ENCODE peak calls at places on chromosomes 1 and 21, in ten cellular contexts. Q, J, Y, E, M, U, F, V, C and H are unnamed samples.

GRCh38 chr1:241352401-241352800 is 4.6 kb downstream of the RGS7 start:
- DNase-seq in E (no peak), M (no peak), J (no peak), F (no peak), C (no peak), Q (no peak), V (no peak), U (no peak), Y (no peak), H (no peak)

GRCh38 chr1:214791961-214792360 is 189.0 kb downstream of the CENPF start:
- DNase-seq in Q (no peak), F (no peak), Y (no peak), M (no peak), C (no peak), E (no peak), V (peak), J (no peak), U (no peak), H (no peak)

GRCh38 chr1:227760377-227760776 is 25.1 kb downstream of the SNAP47 start:
- DNase-seq in V (no peak), F (no peak), J (no peak), Q (no peak), U (no peak), E (no peak), M (no peak), C (no peak), Y (no peak), H (no peak)

GRCh38 chr1:187167555-187167954 is 338.8 kb downstream of the PLA2G4A start:
- DNase-seq in V (no peak), J (no peak), E (no peak), Y (no peak), M (no peak), U (no peak), F (no peak), Q (no peak), C (no peak), H (no peak)

GRCh38 chr1:40592107-40592773 is 60.8 kb downstream of the ZNF684 start:
- DNase-seq in V (no peak), M (peak), Y (no peak), Q (peak), F (peak), E (no peak), U (no peak), J (no peak), C (peak), H (peak)

GRCh38 chr1:180935326-180936109 is 22.8 kb downstream of the KIAA1614 start:
- DNase-seq in V (no peak), E (peak), U (no peak), M (no peak), Q (no peak), J (no peak), C (no peak), Y (no peak), F (no peak), H (no peak)

GRCh38 chr1:200436436-200436835 is 26.6 kb upstream of the ZNF281 start:
- DNase-seq in Y (no peak), F (no peak), U (no peak), J (no peak), E (no peak), Q (no peak), V (no peak), C (no peak), M (no peak), H (no peak)

GRCh38 chr1:87644500-87645245 is 316.0 kb downstream of the LMO4 start:
- DNase-seq in V (no peak), F (peak), U (no peak), C (no peak), M (peak), Q (peak), J (no peak), Y (no peak), E (no peak), H (peak)

GRCh38 chr21:35195232-35195631 is 146.1 kb upstream of the RUNX1 start:
- DNase-seq in C (no peak), E (no peak), F (peak), Q (no peak), V (no peak), M (no peak), Y (no peak), J (no peak), U (no peak), H (no peak)

GRCh38 chr1:19640363-19641316 is 3.5 kb upstream of the NBL1 start:
- DNase-seq in C (no peak), Y (no peak), E (peak), M (peak), F (peak), J (no peak), U (no peak), V (peak), Q (no peak), H (no peak)

GRCh38 chr1:156050376-156050775 is 3.2 kb downstream of the UBQLN4 start:
- DNase-seq in Y (no peak), E (no peak), M (no peak), Q (peak), J (no peak), V (no peak), F (no peak), U (no peak), C (peak), H (peak)

GRCh38 chr21:46554431-46555224 is 50.3 kb downstream of the S100B start:
- DNase-seq in F (no peak), J (no peak), Y (no peak), C (no peak), M (no peak), V (no peak), Q (no peak), U (no peak), E (no peak), H (no peak)

GRCh38 chr1:9128520-9129371 is at the start of gene GPR157:
- DNase-seq in V (peak), Q (peak), C (peak), U (peak), M (peak), Y (peak), J (peak), F (peak), E (peak), H (peak)

GRCh38 chr1:48681476-48682305 is 95.0 kb downstream of the BEND5 start:
- DNase-seq in Q (no peak), U (no peak), F (no peak), J (no peak), E (no peak), Y (no peak), C (no peak), M (no peak), V (no peak), H (no peak)

GRCh38 chr1:39360726-39361125 is 130.7 kb upstream of the BMP8A start:
- DNase-seq in U (no peak), E (no peak), Y (no peak), M (no peak), F (peak), C (no peak), J (no peak), Q (no peak), V (no peak), H (no peak)

GRCh38 chr1:3912809-3913685 is 13.0 kb upstream of the C1orf174 start:
- DNase-seq in J (no peak), F (no peak), E (no peak), M (no peak), Y (no peak), V (no peak), Q (no peak), C (no peak), U (no peak), H (no peak)

GRCh38 chr1:12505176-12505575 is 112.8 kb downstream of the DHRS3 start:
- DNase-seq in Q (no peak), F (no peak), V (no peak), M (no peak), J (no peak), Y (no peak), E (no peak), U (no peak), C (no peak), H (no peak)

GRCh38 chr1:913491-914252 is 10.1 kb upstream of the SAMD11 start:
- DNase-seq in J (no peak), F (no peak), C (no peak), Y (no peak), E (no peak), M (peak), V (no peak), U (peak), Q (no peak), H (no peak)

GRCh38 chr1:201316556-201316955 is 33.2 kb downstream of the PKP1 start:
- DNase-seq in J (no peak), Y (no peak), U (no peak), C (no peak), M (no peak), Q (no peak), E (no peak), V (no peak), F (no peak), H (no peak)

GRCh38 chr1:39596163-39596562 is 19.6 kb upstream of the PABPC4 start:
- DNase-seq in C (no peak), E (no peak), V (no peak), F (no peak), J (no peak), Y (no peak), U (no peak), Q (no peak), M (no peak), H (no peak)

GRCh38 chr1:240349695-240350094 is 258.0 kb downstream of the FMN2 start:
- DNase-seq in U (no peak), C (no peak), F (no peak), Q (no peak), M (no peak), V (no peak), Y (no peak), J (no peak), E (no peak), H (no peak)

GRCh38 chr1:38586993-38587646 is 272.5 kb downstream of the RRAGC start:
- DNase-seq in J (peak), C (no peak), Q (peak), V (peak), Y (no peak), M (peak), U (peak), F (peak), E (peak), H (peak)

GRCh38 chr1:96845464-96845863 is 123.9 kb downstream of the PTBP2 start:
- DNase-seq in J (no peak), Y (no peak), C (no peak), M (peak), Q (peak), E (peak), U (no peak), V (no peak), F (peak), H (peak)

GRCh38 chr21:26170471-26171309 is at the start of gene APP:
- DNase-seq in U (peak), Q (peak), Y (peak), E (peak), C (peak), M (peak), V (peak), F (peak), J (peak), H (peak)

GRCh38 chr1:117312453-117313138 is 54.7 kb upstream of the MAN1A2 start:
- DNase-seq in Y (no peak), E (no peak), Q (no peak), J (no peak), V (peak), F (peak), M (no peak), U (no peak), C (no peak), H (no peak)

GRCh38 chr1:239125027-239125426 is 261.3 kb upstream of the CHRM3 start:
- DNase-seq in F (no peak), Y (no peak), J (no peak), C (no peak), E (no peak), V (no peak), U (no peak), Q (no peak), M (no peak), H (no peak)

GRCh38 chr1:58864654-58865053 is 80.8 kb upstream of the JUN start:
- DNase-seq in M (no peak), C (no peak), E (no peak), V (no peak), F (no peak), Y (no peak), J (no peak), U (no peak), Q (no peak), H (no peak)

GRCh38 chr1:221429262-221429661 is 312.6 kb downstream of the DUSP10 start:
- DNase-seq in M (no peak), Y (no peak), U (no peak), E (no peak), V (no peak), Q (no peak), C (no peak), J (no peak), F (peak), H (no peak)

GRCh38 chr21:44918107-44918470 is 2.6 kb downstream of the ITGB2 start:
- DNase-seq in U (no peak), M (no peak), J (no peak), Y (no peak), Q (no peak), C (no peak), E (no peak), F (no peak), V (no peak), H (no peak)

GRCh38 chr1:147721711-147722110 is 38.7 kb downstream of the GJA5 start:
- DNase-seq in C (no peak), V (no peak), U (no peak), Q (no peak), F (peak), J (no peak), M (no peak), E (no peak), Y (no peak), H (no peak)